ENCODE peak calls at places on chromosome 1, in four cellular contexts. T is mesenchymal stem cell, Y is uterus, A is endothelial cell of umbilical vein. K is an unnamed sample.

GRCh38 chr1:221227872-221228337 is 348.7 kb downstream of the HLX start:
- DNase-seq in A (no peak), T (no peak), Y (no peak), K (no peak)

GRCh38 chr1:30317921-30318320 is 405.5 kb downstream of the MATN1 start:
- DNase-seq in T (no peak), A (no peak), Y (no peak), K (no peak)

GRCh38 chr1:92756537-92756936 is 28.4 kb downstream of the EVI5 start:
- DNase-seq in Y (no peak), T (no peak), A (no peak), K (peak)

GRCh38 chr1:63116016-63116415 is 206.4 kb upstream of the FOXD3 start:
- DNase-seq in T (no peak), Y (no peak), A (no peak), K (no peak)

GRCh38 chr1:46285730-46286477 is 17.5 kb downstream of the LRRC41 start:
- DNase-seq in A (no peak), Y (no peak), T (no peak), K (no peak)

GRCh38 chr1:77438239-77438913 is 156.6 kb downstream of the AK5 start:
- DNase-seq in A (peak), T (peak), Y (no peak), K (peak)

GRCh38 chr1:83761084-83761760 is 237.7 kb downstream of the TTLL7 start:
- DNase-seq in A (no peak), Y (no peak), T (no peak), K (no peak)

GRCh38 chr1:7386226-7387052 is 384.7 kb upstream of the VAMP3 start:
- DNase-seq in A (no peak), Y (peak), T (no peak), K (no peak)

GRCh38 chr1:245589221-245589620 is 434.4 kb downstream of the KIF26B start:
- DNase-seq in Y (no peak), A (no peak), T (no peak), K (no peak)

GRCh38 chr1:91555074-91555730 is 54.6 kb downstream of the CDC7 start:
- DNase-seq in A (peak), Y (no peak), T (peak), K (no peak)

GRCh38 chr1:209673631-209674417 is 1.4 kb upstream of the G0S2 start:
- DNase-seq in A (no peak), T (no peak), Y (peak), K (no peak)

GRCh38 chr1:185345913-185346717 is 29.1 kb upstream of the IVNS1ABP start:
- DNase-seq in T (peak), A (no peak), Y (no peak), K (no peak)

GRCh38 chr1:171833091-171833822 is 8.0 kb upstream of the DNM3 start:
- DNase-seq in Y (no peak), T (no peak), A (no peak), K (no peak)

GRCh38 chr1:20787775-20788488 is 825 bp upstream of the HP1BP3 start:
- DNase-seq in Y (peak), A (peak), T (peak), K (peak)

GRCh38 chr1:25727819-25728286 is 72.1 kb upstream of the SELENON start:
- DNase-seq in A (peak), Y (peak), T (peak), K (peak)

GRCh38 chr1:4380564-4381168 is 273.7 kb upstream of the AJAP1 start:
- DNase-seq in A (no peak), Y (no peak), T (no peak), K (no peak)

GRCh38 chr1:119141020-119141424 is 569 bp upstream of the WARS2 start:
- DNase-seq in Y (peak), T (no peak), A (peak), K (peak)

GRCh38 chr1:227950735-227951224 is 3.0 kb upstream of the WNT9A start:
- DNase-seq in T (no peak), Y (no peak), A (no peak), K (no peak)

GRCh38 chr1:94501925-94502324 is 39.6 kb downstream of the F3 start:
- DNase-seq in T (no peak), Y (no peak), A (no peak), K (peak)

GRCh38 chr1:212186427-212187207 is 98.6 kb upstream of the PPP2R5A start:
- DNase-seq in Y (no peak), A (no peak), T (no peak), K (no peak)

GRCh38 chr1:244150071-244150470 is 99.0 kb downstream of the ZBTB18 start:
- DNase-seq in A (peak), Y (no peak), T (no peak), K (peak)

GRCh38 chr1:29753244-29753643 is 516.9 kb downstream of the PTPRU start:
- DNase-seq in Y (no peak), A (no peak), T (no peak), K (no peak)

GRCh38 chr1:248787430-248787829 is 31.9 kb upstream of the LYPD8 start:
- DNase-seq in Y (no peak), T (no peak), A (no peak), K (no peak)

GRCh38 chr1:10951977-10952376 is 60.5 kb upstream of the TARDBP start:
- DNase-seq in A (no peak), Y (no peak), T (no peak), K (no peak)

GRCh38 chr1:51234721-51235425 is 1.2 kb upstream of the RNF11 start:
- DNase-seq in T (peak), Y (peak), A (peak), K (peak)
- H3K4me3 ChIP-seq in T (no peak), Y (no peak), A (no peak), K (no peak)

GRCh38 chr1:229509576-229509975 is 1.4 kb upstream of the NUP133 start:
- DNase-seq in Y (no peak), T (peak), A (no peak), K (peak)

GRCh38 chr1:229507951-229508822 is at the start of gene NUP133:
- DNase-seq in A (peak), Y (peak), T (peak), K (peak)

GRCh38 chr1:229508823-229509337 is 739 bp upstream of the NUP133 start:
- DNase-seq in A (no peak), T (no peak), Y (no peak), K (no peak)

GRCh38 chr1:229507502-229507901 is 639 bp downstream of the NUP133 start:
- DNase-seq in A (no peak), Y (no peak), T (no peak), K (no peak)

DNA sequence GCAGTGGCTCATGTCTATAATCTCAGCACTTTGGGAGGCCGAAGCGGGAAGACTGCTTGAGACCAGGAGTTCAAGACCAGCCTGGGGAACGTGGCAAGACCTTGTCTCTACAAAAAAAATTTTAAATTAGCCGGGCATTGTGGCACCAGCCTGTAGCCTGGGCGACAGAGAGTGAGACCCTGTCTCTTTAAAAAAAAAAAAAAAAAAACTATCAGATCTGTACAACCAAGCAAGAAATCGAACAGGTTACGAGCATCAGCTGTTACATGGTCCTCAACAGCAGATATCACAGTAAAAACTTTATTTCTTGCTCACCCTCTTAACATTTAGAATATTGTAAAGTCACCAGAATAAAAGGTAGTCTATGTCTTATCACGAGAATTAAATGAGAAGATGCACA is 1.5 kb downstream of the NUP133 start:
- DNase-seq in T (no peak), A (no peak), Y (no peak), K (no peak)
- H3K4me3 ChIP-seq in T (no peak), A (no peak), Y (no peak), K (no peak)

DNA sequence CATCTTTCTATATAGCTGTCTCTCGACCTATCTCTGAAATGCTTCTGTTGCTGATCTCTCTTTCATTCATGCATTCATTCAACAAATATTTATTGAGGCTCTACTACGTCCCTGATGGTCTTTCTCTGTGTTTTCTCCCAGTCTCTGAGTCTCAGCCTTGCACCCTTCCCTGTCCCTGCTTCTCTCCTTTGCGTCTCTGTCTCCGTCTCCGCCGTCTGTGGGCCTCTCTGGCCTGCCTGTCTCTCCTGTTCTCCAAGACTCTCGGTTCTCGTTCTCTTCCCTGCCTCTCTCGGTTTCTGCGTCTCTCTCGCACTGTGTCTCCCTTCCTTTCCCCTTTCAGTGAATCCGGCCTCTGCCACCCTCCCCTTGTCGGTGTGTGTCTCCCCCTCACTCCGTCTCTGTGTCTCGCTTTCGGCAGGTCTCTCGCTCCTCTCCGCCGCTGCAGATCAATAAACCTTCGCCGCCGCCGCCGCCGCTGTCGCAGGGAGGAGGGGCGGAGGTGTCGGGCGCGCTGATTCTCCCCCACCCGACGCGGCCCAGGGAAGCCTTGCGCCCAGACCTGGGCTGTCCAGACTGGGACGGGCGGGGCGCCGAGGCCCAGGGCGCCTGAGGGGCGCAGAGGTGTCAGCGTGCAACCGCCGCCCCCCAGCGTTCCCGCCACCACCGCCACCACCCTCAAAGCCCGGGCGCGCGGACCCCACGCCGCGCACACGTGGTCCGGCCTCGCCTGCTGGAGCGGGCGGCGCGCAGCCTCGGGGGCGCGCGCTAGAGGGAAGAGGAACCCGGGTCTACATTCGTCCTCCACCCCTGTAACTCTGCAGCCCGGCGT is 3.0 kb downstream of the EFNA3 start:
- DNase-seq in A (no peak), Y (no peak), T (no peak), K (no peak)
- H3K4me3 ChIP-seq in A (no peak), Y (no peak), T (peak), K (no peak)

GRCh38 chr1:109248797-109249629 is at the start of gene CELSR2:
- DNase-seq in T (peak), Y (no peak), A (peak), K (peak)

GRCh38 chr1:109249654-109250401 is 489 bp downstream of the CELSR2 start:
- DNase-seq in T (no peak), Y (no peak), A (no peak), K (no peak)

GRCh38 chr1:109252167-109252892 is 3.0 kb downstream of the CELSR2 start:
- DNase-seq in T (no peak), A (no peak), Y (no peak), K (no peak)

GRCh38 chr1:109251277-109252166 is 2.2 kb downstream of the CELSR2 start:
- DNase-seq in A (no peak), T (no peak), Y (no peak), K (no peak)

GRCh38 chr1:109250454-109251276 is 1.3 kb downstream of the CELSR2 start:
- DNase-seq in T (no peak), A (no peak), Y (no peak), K (no peak)
- H3K4me3 ChIP-seq in T (no peak), A (no peak), Y (no peak), K (no peak)

DNA sequence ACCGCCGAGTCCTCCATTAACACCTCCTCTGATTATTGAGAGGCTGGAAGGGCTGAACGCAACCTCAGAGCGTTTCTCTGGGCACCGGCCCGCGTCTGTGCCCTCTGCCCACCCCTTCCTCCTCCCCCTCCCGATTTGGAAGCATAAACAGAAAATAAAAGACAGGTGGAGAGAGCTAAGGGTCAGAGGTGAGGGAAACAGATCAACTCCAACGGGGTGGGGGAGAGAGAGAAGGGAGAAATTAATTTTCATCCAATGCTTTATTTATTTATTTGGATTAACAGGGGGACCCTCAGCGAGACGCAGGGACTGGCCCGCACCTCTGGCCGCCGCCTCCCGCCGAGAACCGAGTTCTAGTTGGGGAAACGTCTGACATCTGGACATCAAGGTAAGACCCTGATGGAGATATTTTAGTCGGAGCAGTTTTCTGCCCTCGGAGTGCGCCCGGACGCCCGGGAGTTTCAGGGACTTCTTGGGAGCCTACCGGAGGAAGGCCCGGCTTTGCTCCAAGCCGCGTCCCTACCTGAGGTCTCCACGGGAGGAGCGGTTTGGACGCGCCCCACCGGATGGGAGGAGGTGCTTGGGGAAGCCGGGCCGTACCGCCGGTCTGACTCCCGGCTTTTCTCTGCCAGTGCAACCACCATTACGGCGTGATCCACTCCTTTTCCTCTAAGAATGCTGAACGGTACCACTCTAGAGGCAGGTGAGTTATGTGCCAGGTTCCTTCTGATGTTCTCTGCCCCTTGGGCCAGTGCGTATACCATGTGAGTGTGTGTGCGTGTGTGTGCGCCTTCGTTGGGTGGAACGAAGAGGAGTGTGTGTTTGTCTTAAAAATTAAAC is 5.1 kb upstream of the LHX9 start:
- DNase-seq in T (no peak), Y (no peak), A (peak), K (no peak)
- H3K4me3 ChIP-seq in T (no peak), Y (no peak), A (no peak), K (no peak)

K was measured in fibroblast of villous mesenchyme.